ENCODE peak calls at places on chromosomes 4 and X, in nine cellular contexts. H is BE2C; R is heart left ventricle; K is tibial nerve; I is lung; O is K562; S is CD8-positive, alpha-beta T cell; W is left ventricle myocardium inferior; M is cardiac muscle cell. P is an unnamed sample. For H3K4me1, the result is how much of the 10 kb centered on the place peaks cover.

GRCh38 chr4:141153751-141154510 is 20.7 kb upstream of the RNF150 start:
- DNase-seq in H (peak), R (no peak), K (peak), I (no peak), O (peak), S (no peak), W (no peak), M (peak), P (no peak)

GRCh38 chr4:132865922-132866321 is 283.2 kb upstream of the PCDH10 start:
- DNase-seq in H (no peak), R (no peak), K (no peak), I (no peak), O (no peak), S (no peak), W (no peak), M (no peak), P (no peak)

GRCh38 chr4:148443550-148444295 is 1.5 kb upstream of the NR3C2 start:
- DNase-seq in H (peak), R (peak), K (peak), I (no peak), O (no peak), S (no peak), W (peak), M (no peak), P (peak)

GRCh38 chr4:25031077-25031606 is 396 bp upstream of the LGI2 start:
- DNase-seq in H (peak), R (peak), K (no peak), I (no peak), O (no peak), S (no peak), W (peak), M (peak), P (no peak)

GRCh38 chr4:94849901-94850300 is 92.1 kb downstream of the BMPR1B start:
- DNase-seq in H (no peak), R (no peak), K (no peak), I (no peak), O (no peak), S (no peak), W (no peak), M (no peak), P (no peak)

GRCh38 chrX:72269671-72270251 is 7.3 kb downstream of the RPS4X start:
- DNase-seq in H (no peak), R (no peak), K (no peak), I (no peak), O (no peak), S (no peak), W (no peak), M (peak), P (no peak)

GRCh38 chr4:94595880-94596483 is 144.2 kb downstream of the PDLIM5 start:
- DNase-seq in H (no peak), R (no peak), K (no peak), I (no peak), O (peak), S (no peak), W (no peak), M (peak), P (no peak)

GRCh38 chrX:15233416-15234015 is 36.4 kb downstream of the ASB9 start:
- DNase-seq in H (no peak), R (no peak), K (no peak), I (no peak), O (no peak), S (no peak), W (no peak), M (no peak), P (no peak)

GRCh38 chrX:23434356-23434884 is 99.8 kb downstream of the PTCHD1 start:
- DNase-seq in H (no peak), R (peak), K (peak), I (peak), O (no peak), S (no peak), W (peak), M (peak), P (peak)

GRCh38 chrX:156008915-156009314 is 11.4 kb downstream of the IL9R start:
- DNase-seq in H (no peak), R (no peak), K (no peak), I (no peak), O (no peak), S (no peak), W (no peak), M (peak), P (no peak)

GRCh38 chr4:165991325-165992180 is 118.5 kb downstream of the TLL1 start:
- DNase-seq in H (no peak), R (no peak), K (no peak), I (no peak), O (no peak), S (no peak), W (no peak), M (peak), P (no peak)

GRCh38 chrX:57156397-57157049 is 19.3 kb upstream of the SPIN2A start:
- DNase-seq in H (peak), R (peak), K (no peak), I (no peak), O (no peak), S (no peak), W (no peak), M (peak), P (peak)

GRCh38 chr4:139889194-139889762 is 223.7 kb downstream of the MGST2 start:
- DNase-seq in H (peak), R (no peak), K (no peak), I (no peak), O (no peak), S (no peak), W (no peak), M (no peak), P (no peak)

GRCh38 chr4:14513471-14513870 is 488.8 kb upstream of the CPEB2 start:
- DNase-seq in H (no peak), R (no peak), K (no peak), I (no peak), O (no peak), S (no peak), W (no peak), M (peak), P (no peak)

GRCh38 chrX:129762448-129762847 is 17.3 kb upstream of the SASH3 start:
- DNase-seq in H (no peak), R (no peak), K (no peak), I (no peak), O (no peak), S (no peak), W (no peak), M (no peak), P (no peak)

GRCh38 chr4:70734168-70734954 is 12.6 kb downstream of the RUFY3 start:
- DNase-seq in H (no peak), R (no peak), K (no peak), I (no peak), O (no peak), S (no peak), W (no peak), M (peak), P (no peak)

GRCh38 chr4:55592014-55592413 is at the start of gene PDCL2:
- DNase-seq in H (peak), R (peak), K (no peak), I (no peak), O (no peak), S (no peak), W (no peak), M (no peak), P (no peak)

GRCh38 chr4:116150152-116150551 is 935.2 kb downstream of the TRAM1L1 start:
- DNase-seq in H (no peak), R (no peak), K (no peak), I (no peak), O (no peak), S (no peak), W (no peak), M (no peak), P (no peak)

GRCh38 chr4:154779362-154779947 is 1.6 kb upstream of the RBM46 start:
- DNase-seq in H (no peak), R (no peak), K (no peak), I (no peak), O (no peak), S (no peak), W (no peak), M (peak), P (no peak)

GRCh38 chr4:96593422-96593821 is 753.5 kb downstream of the PDHA2 start:
- DNase-seq in H (no peak), R (no peak), K (no peak), I (no peak), O (no peak), S (no peak), W (no peak), M (peak), P (no peak)

GRCh38 chr4:1326751-1327525 is 20.1 kb upstream of the UVSSA start:
- DNase-seq in H (no peak), R (no peak), K (no peak), I (no peak), O (no peak), S (no peak), W (no peak), M (no peak), P (no peak)

GRCh38 chr4:169601016-169601771 is 11.2 kb downstream of the NEK1 start:
- DNase-seq in H (no peak), R (no peak), K (no peak), I (no peak), O (no peak), S (no peak), W (no peak), M (no peak), P (no peak)

GRCh38 chr4:14178421-14178820 is 550.9 kb upstream of the BOD1L1 start:
- DNase-seq in H (no peak), R (no peak), K (no peak), I (no peak), O (no peak), S (no peak), W (no peak), M (peak), P (no peak)

GRCh38 chr4:140944539-140944938 is 188.4 kb upstream of the TBC1D9 start:
- DNase-seq in H (no peak), R (no peak), K (no peak), I (no peak), O (no peak), S (no peak), W (no peak), M (peak), P (no peak)

GRCh38 chrX:45799576-45799975 is 598.9 kb upstream of the DIPK2B start:
- DNase-seq in H (no peak), R (no peak), K (no peak), I (no peak), O (no peak), S (no peak), W (no peak), M (no peak), P (no peak)
- H3K4me1 ChIP-seq in H (under half), R (under half), K (under half), I (under half), O (under half), S (under half), W (under half), M (under half), P (under half)

DNA sequence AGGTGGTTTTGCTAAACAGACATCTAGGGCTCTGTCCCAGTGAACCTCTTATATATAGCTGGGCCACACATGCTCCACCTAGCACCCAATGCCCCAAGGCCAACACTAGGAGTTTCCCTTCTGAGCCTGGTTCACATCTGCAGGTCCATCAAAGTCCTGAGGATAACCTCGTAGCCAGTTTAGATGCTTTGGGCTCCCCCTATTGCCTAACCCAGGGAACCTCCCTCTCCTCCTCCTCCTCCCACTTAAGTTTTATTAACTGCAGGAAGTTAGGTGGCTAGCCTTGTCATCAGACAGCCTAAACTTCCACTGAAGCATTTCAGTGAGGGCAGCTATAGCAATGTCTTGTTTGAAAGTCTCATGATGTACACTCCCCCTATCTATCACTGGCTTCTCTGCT is 88.0 kb downstream of the GUCY2F start:
- DNase-seq in H (no peak), R (no peak), K (no peak), I (no peak), O (peak), S (no peak), W (no peak), M (peak), P (no peak)
- TF ChIP-seq CTCF in H (no peak), R (no peak), K (no peak), I (no peak), O (peak), S (no peak), W (no peak), M (peak), P (no peak)

GRCh38 chrX:51837451-51837850 is 56.0 kb upstream of the MAGED1 start:
- DNase-seq in H (no peak), R (no peak), K (no peak), I (no peak), O (no peak), S (no peak), W (no peak), M (peak), P (no peak)
- H3K4me3 ChIP-seq in H (no peak), R (no peak), K (no peak), I (no peak), O (no peak), S (no peak), W (no peak), M (no peak), P (no peak)

DNA sequence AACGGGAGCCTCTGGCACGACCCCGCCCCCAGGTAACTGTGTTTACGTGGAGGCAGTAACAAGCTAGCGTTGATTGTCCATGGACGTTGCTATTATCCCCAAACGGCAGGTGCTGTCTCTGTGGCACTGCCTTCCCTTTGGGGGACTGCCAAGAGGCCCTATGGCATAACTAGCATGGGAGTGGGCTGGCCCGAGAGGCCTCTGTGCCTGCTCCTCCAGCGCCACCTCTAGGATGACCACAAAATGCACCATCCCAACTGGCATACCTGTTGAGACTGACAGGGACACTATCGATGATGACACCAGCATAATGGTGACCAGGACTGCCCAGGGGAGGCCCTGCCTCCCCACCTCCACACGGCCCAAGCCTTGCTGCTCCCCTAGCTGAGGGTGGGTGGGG is 1.5 kb downstream of the SRPK3 start:
- DNase-seq in H (peak), R (no peak), K (no peak), I (no peak), O (peak), S (no peak), W (no peak), M (no peak), P (no peak)
- H3K4me1 ChIP-seq in H (under half), R (under half), K (under half), I (under half), O (half or more), S (under half), W (under half), M (under half), P (under half)

GRCh38 chr4:46889410-46889809 is 19.6 kb downstream of the COX7B2 start:
- DNase-seq in H (no peak), R (no peak), K (no peak), I (no peak), O (no peak), S (no peak), W (no peak), M (no peak), P (no peak)

GRCh38 chr4:46886711-46887110 is 22.3 kb downstream of the COX7B2 start:
- DNase-seq in H (no peak), R (no peak), K (no peak), I (no peak), O (no peak), S (no peak), W (no peak), M (peak), P (no peak)
- TF ChIP-seq CTCF in H (peak), R (peak), K (peak), I (no peak), O (no peak), S (no peak), W (peak), M (peak), P (no peak)

GRCh38 chrX:103830848-103831247 is 1.2 kb downstream of the RAB9B start:
- DNase-seq in H (no peak), R (no peak), K (no peak), I (no peak), O (no peak), S (no peak), W (no peak), M (no peak), P (no peak)
- H3K4me3 ChIP-seq in H (peak), R (peak), K (no peak), I (no peak), O (no peak), S (no peak), W (peak), M (no peak), P (no peak)

P was measured in mucosa of descending colon.